ENCODE peak calls at places on chromosomes 2 and 18, in four cellular contexts. B is iPS DF 19.7; Q is activated CD8-positive, alpha-beta memory T cell treated with anti-CD3 and anti-CD28 coated beads, Interleukin-2, amount 50 U/mL, for 4 hours; G is effector memory CD4-positive, alpha-beta T cell. R is an unnamed sample.

GRCh38 chr2:110869472-110870446 is 137.4 kb downstream of the ACOXL start:
- DNase-seq in B (no peak), Q (no peak), G (no peak), R (peak)

GRCh38 chr2:73766349-73766748 is 13.6 kb downstream of the DUSP11 start:
- DNase-seq in Q (no peak), G (no peak), B (no peak), R (no peak)

GRCh38 chr2:156340818-156341481 is 8.4 kb upstream of the NR4A2 start:
- DNase-seq in Q (peak), B (no peak), G (no peak), R (no peak)

GRCh38 chr2:72864500-72864899 is 22.7 kb upstream of the SPR start:
- DNase-seq in Q (no peak), B (no peak), G (no peak), R (peak)

GRCh38 chr2:166285215-166285614 is 90.5 kb downstream of the SCN9A start:
- DNase-seq in G (no peak), Q (no peak), B (no peak), R (no peak)

GRCh38 chr2:127685410-127686110 is 10.2 kb upstream of the LIMS2 start:
- DNase-seq in G (no peak), Q (no peak), B (no peak), R (no peak)

GRCh38 chr2:31511376-31511775 is 69.4 kb downstream of the SRD5A2 start:
- DNase-seq in B (no peak), Q (no peak), G (no peak), R (no peak)

GRCh38 chr18:44060197-44060596 is 620.5 kb upstream of the SETBP1 start:
- DNase-seq in G (no peak), Q (no peak), B (no peak), R (no peak)

GRCh38 chr2:219198974-219199373 is 7.6 kb upstream of the ZFAND2B start:
- DNase-seq in B (no peak), G (no peak), Q (no peak), R (no peak)

GRCh38 chr2:134507697-134508096 is 211.1 kb downstream of the TMEM163 start:
- DNase-seq in G (no peak), B (no peak), Q (no peak), R (no peak)

GRCh38 chr2:86790134-86790827 is 432 bp downstream of the CD8A start:
- DNase-seq in B (no peak), Q (peak), G (no peak), R (peak)

GRCh38 chr18:11004951-11005350 is 144.4 kb downstream of the PIEZO2 start:
- DNase-seq in Q (no peak), G (no peak), B (no peak), R (no peak)

GRCh38 chr2:40173276-40173675 is 278.6 kb downstream of the SLC8A1 start:
- DNase-seq in G (no peak), B (no peak), Q (no peak), R (peak)

R was measured in astrocyte of the hippocampus.